ENCODE peak calls at places on chromosome 21, in ten cellular contexts. L is PC-9, Y is MM.1S, D is mammary epithelial cell, N is K562, Z is GM23338, P is hepatocyte, V is neural progenitor cell, T is GM12878, K is fibroblast of lung. R is an unnamed sample. For H3K4me1 and H3K27me3, the result is how much of the 10 kb centered on the place peaks cover.

GRCh38 chr21:31530918-31531705 is 128.4 kb upstream of the SOD1 start:
- DNase-seq in L (no peak), Y (no peak), D (no peak), N (no peak), Z (no peak), P (peak), V (no peak), T (no peak), K (no peak), R (no peak)

GRCh38 chr21:43307677-43308070 is 119.3 kb downstream of the SIK1 start:
- DNase-seq in L (no peak), Y (no peak), D (no peak), N (no peak), Z (no peak), P (no peak), V (no peak), T (no peak), K (no peak), R (no peak)

GRCh38 chr21:14880922-14881321 is 183.9 kb downstream of the NRIP1 start:
- DNase-seq in L (no peak), Y (no peak), D (peak), N (no peak), Z (no peak), P (no peak), V (no peak), T (no peak), K (peak), R (peak)

GRCh38 chr21:42154237-42155044 is 64.5 kb upstream of the ABCG1 start:
- DNase-seq in L (no peak), Y (no peak), D (no peak), N (no peak), Z (no peak), P (no peak), V (no peak), T (no peak), K (no peak), R (no peak)

GRCh38 chr21:46124083-46124925 is 26.4 kb downstream of the COL6A2 start:
- DNase-seq in L (no peak), Y (no peak), D (no peak), N (no peak), Z (no peak), P (no peak), V (no peak), T (no peak), K (no peak), R (no peak)

GRCh38 chr21:30072496-30072895 is 94.1 kb downstream of the CLDN17 start:
- DNase-seq in L (peak), Y (peak), D (peak), N (no peak), Z (peak), P (peak), V (peak), T (no peak), K (peak), R (no peak)

GRCh38 chr21:46100426-46100825 is 2.5 kb downstream of the COL6A2 start:
- DNase-seq in L (no peak), Y (no peak), D (no peak), N (no peak), Z (no peak), P (peak), V (no peak), T (no peak), K (peak), R (peak)

GRCh38 chr21:46605759-46606426 is 1.0 kb upstream of the S100B start:
- DNase-seq in L (no peak), Y (no peak), D (no peak), N (peak), Z (no peak), P (no peak), V (no peak), T (peak), K (no peak), R (no peak)

GRCh38 chr21:26842976-26843911 is 2.0 kb downstream of the ADAMTS1 start:
- DNase-seq in L (peak), Y (peak), D (peak), N (no peak), Z (peak), P (peak), V (peak), T (no peak), K (peak), R (peak)

GRCh38 chr21:38669186-38669585 is 136.5 kb upstream of the ETS2 start:
- DNase-seq in L (no peak), Y (peak), D (peak), N (peak), Z (peak), P (peak), V (peak), T (no peak), K (peak), R (peak)

GRCh38 chr21:45818276-45818903 is 163.2 kb upstream of the COL6A1 start:
- DNase-seq in L (peak), Y (no peak), D (peak), N (peak), Z (no peak), P (peak), V (no peak), T (no peak), K (peak), R (peak)

GRCh38 chr21:46056450-46056903 is 41.4 kb upstream of the COL6A2 start:
- DNase-seq in L (no peak), Y (no peak), D (no peak), N (no peak), Z (peak), P (peak), V (no peak), T (no peak), K (peak), R (peak)

GRCh38 chr21:40049959-40050290 is 182.7 kb downstream of the PCP4 start:
- DNase-seq in L (no peak), Y (no peak), D (no peak), N (no peak), Z (peak), P (no peak), V (peak), T (no peak), K (no peak), R (no peak)

GRCh38 chr21:26845066-26845749 is at the start of gene ADAMTS1:
- DNase-seq in L (no peak), Y (peak), D (peak), N (no peak), Z (peak), P (peak), V (peak), T (no peak), K (peak), R (peak)

GRCh38 chr21:19807231-19807630 is 1191.0 kb upstream of the NCAM2 start:
- DNase-seq in L (no peak), Y (no peak), D (no peak), N (no peak), Z (no peak), P (no peak), V (no peak), T (no peak), K (no peak), R (no peak)

GRCh38 chr21:42653492-42654061 is at the start of gene PDE9A:
- DNase-seq in L (peak), Y (no peak), D (no peak), N (peak), Z (peak), P (peak), V (peak), T (no peak), K (no peak), R (no peak)

GRCh38 chr21:19981938-19982337 is 1016.3 kb upstream of the NCAM2 start:
- DNase-seq in L (no peak), Y (no peak), D (no peak), N (no peak), Z (peak), P (no peak), V (no peak), T (no peak), K (no peak), R (no peak)

GRCh38 chr21:38477241-38477640 is 21.0 kb downstream of the ERG start:
- DNase-seq in L (no peak), Y (peak), D (no peak), N (no peak), Z (no peak), P (no peak), V (no peak), T (no peak), K (peak), R (peak)

GRCh38 chr21:16588433-16588860 is 858.7 kb downstream of the USP25 start:
- DNase-seq in L (peak), Y (no peak), D (peak), N (no peak), Z (peak), P (peak), V (peak), T (no peak), K (peak), R (peak)
- H3K4me1 ChIP-seq in L (under half), Y (under half), D (under half), N (under half), Z (under half), P (under half), V (under half), T (under half), K (under half), R (under half)

GRCh38 chr21:32717851-32718316 is 9.9 kb downstream of the SYNJ1 start:
- DNase-seq in L (no peak), Y (no peak), D (peak), N (no peak), Z (no peak), P (no peak), V (peak), T (no peak), K (peak), R (peak)
- H3K27me3 ChIP-seq in L (under half), Y (under half), D (under half), N (under half), Z (under half), P (under half), V (under half), T (under half), K (under half), R (under half)

GRCh38 chr21:44709426-44710293 is 1.7 kb downstream of the TSPEAR start:
- DNase-seq in L (no peak), Y (no peak), D (peak), N (no peak), Z (peak), P (no peak), V (peak), T (no peak), K (peak), R (no peak)
- TF ChIP-seq EZH2 in L (no peak), Y (no peak), D (no peak), N (no peak), Z (peak), P (peak), V (peak), T (no peak), K (peak), R (peak)

GRCh38 chr21:36079010-36079649 is 9.3 kb downstream of the CBR1 start:
- DNase-seq in L (no peak), Y (peak), D (no peak), N (peak), Z (no peak), P (no peak), V (no peak), T (no peak), K (no peak), R (no peak)

GRCh38 chr21:36077758-36078157 is 7.9 kb downstream of the CBR1 start:
- DNase-seq in L (no peak), Y (no peak), D (no peak), N (peak), Z (no peak), P (no peak), V (no peak), T (no peak), K (no peak), R (no peak)

GRCh38 chr21:36075171-36075570 is 5.3 kb downstream of the CBR1 start:
- DNase-seq in L (no peak), Y (no peak), D (peak), N (no peak), Z (no peak), P (no peak), V (no peak), T (no peak), K (no peak), R (no peak)

GRCh38 chr21:36075953-36076352 is 6.1 kb downstream of the CBR1 start:
- DNase-seq in L (no peak), Y (no peak), D (no peak), N (no peak), Z (no peak), P (no peak), V (no peak), T (no peak), K (no peak), R (no peak)

GRCh38 chr21:36076878-36077658 is 7.2 kb downstream of the CBR1 start:
- DNase-seq in L (no peak), Y (peak), D (no peak), N (peak), Z (no peak), P (no peak), V (no peak), T (no peak), K (no peak), R (no peak)
- H3K4me1 ChIP-seq in L (under half), Y (under half), D (under half), N (under half), Z (under half), P (under half), V (under half), T (under half), K (under half), R (under half)

DNA sequence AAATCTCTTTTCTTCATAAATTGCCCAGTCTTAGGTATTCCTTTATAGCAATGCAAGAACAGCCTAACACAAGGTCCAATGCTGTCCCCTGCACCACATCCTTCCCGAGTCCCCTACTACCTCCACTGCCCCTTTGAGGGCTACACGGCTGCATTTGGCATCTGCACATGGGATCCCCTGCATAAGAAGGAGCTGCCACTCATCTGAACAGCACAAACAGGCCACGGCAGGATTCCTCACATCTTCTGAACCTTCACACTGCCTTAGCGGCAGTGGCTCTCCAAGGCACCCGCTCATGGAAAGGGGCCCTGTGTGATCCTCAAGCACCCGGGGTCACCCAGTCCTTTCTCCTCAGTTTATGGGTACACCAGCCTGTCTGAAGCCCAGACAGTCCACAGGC is 29.2 kb upstream of the BACE2 start:
- DNase-seq in L (no peak), Y (no peak), D (no peak), N (no peak), Z (no peak), P (no peak), V (no peak), T (no peak), K (no peak), R (no peak)
- H3K27me3 ChIP-seq in L (under half), Y (under half), D (under half), N (under half), Z (under half), P (under half), V (under half), T (under half), K (under half), R (under half)

R was measured in astrocyte.